ENCODE peak calls at places on chromosome 14, in seven cellular contexts. D, B, S, M, H, F and Q are unnamed samples.

GRCh38 chr14:92437729-92438280 is 75.8 kb upstream of the RIN3 start:
- DNase-seq in D (no peak), B (no peak), S (no peak), M (no peak), H (no peak), F (no peak), Q (no peak)

GRCh38 chr14:51368721-51369163 is 128.7 kb downstream of the TMX1 start:
- DNase-seq in D (peak; percentile 10), B (no peak), S (no peak), M (peak; percentile 92), H (no peak), F (no peak), Q (no peak)

GRCh38 chr14:57189070-57189469 is 79.6 kb downstream of the EXOC5 start:
- DNase-seq in D (no peak), B (no peak), S (no peak), M (peak; percentile 41), H (no peak), F (no peak), Q (no peak)

GRCh38 chr14:35339761-35340406 is 47.7 kb downstream of the PSMA6 start:
- DNase-seq in D (no peak), B (no peak), S (no peak), M (no peak), H (no peak), F (peak; percentile 92), Q (no peak)

GRCh38 chr14:104865069-104865630 is at the start of gene CEP170B:
- DNase-seq in D (no peak), B (no peak), S (peak; percentile 31), M (peak; percentile 23), H (no peak), F (no peak), Q (peak; percentile 84)

GRCh38 chr14:24095196-24096068 is 1.3 kb downstream of the PCK2 start:
- DNase-seq in D (peak; percentile 70), B (no peak), S (no peak), M (peak; percentile 33), H (peak; percentile 30), F (peak; percentile 79), Q (peak; percentile 90)

GRCh38 chr14:100291305-100292075 is 14.8 kb downstream of the SLC25A29 start:
- DNase-seq in D (no peak), B (no peak), S (no peak), M (no peak), H (no peak), F (no peak), Q (peak; percentile 42)

GRCh38 chr14:98169170-98169587 is 1102.8 kb downstream of the BCL11B start:
- DNase-seq in D (no peak), B (no peak), S (no peak), M (no peak), H (no peak), F (no peak), Q (no peak)

GRCh38 chr14:93010543-93011541 is 87.9 kb downstream of the CHGA start:
- DNase-seq in D (no peak), B (no peak), S (no peak), M (no peak), H (no peak), F (peak; percentile 39), Q (no peak)

GRCh38 chr14:81472096-81472800 is 61.4 kb downstream of the SEL1L start:
- DNase-seq in D (no peak), B (no peak), S (no peak), M (no peak), H (no peak), F (no peak), Q (no peak)

GRCh38 chr14:61475316-61475715 is 153.9 kb downstream of the PRKCH start:
- DNase-seq in D (no peak), B (no peak), S (no peak), M (peak; percentile 91), H (no peak), F (peak; percentile 75), Q (no peak)

GRCh38 chr14:54782803-54783659 is 119.6 kb downstream of the GCH1 start:
- DNase-seq in D (peak; percentile 37), B (no peak), S (no peak), M (no peak), H (no peak), F (no peak), Q (peak; percentile 85)

GRCh38 chr14:34407951-34408350 is 54.1 kb downstream of the SPTSSA start:
- DNase-seq in D (no peak), B (no peak), S (no peak), M (no peak), H (no peak), F (no peak), Q (no peak)

GRCh38 chr14:50067723-50068495 is 48.5 kb downstream of the VCPKMT start:
- DNase-seq in D (no peak), B (no peak), S (no peak), M (peak; percentile 78), H (no peak), F (no peak), Q (no peak)

GRCh38 chr14:105855246-105855892 is 329.0 kb downstream of the TMEM121 start:
- DNase-seq in D (no peak), B (no peak), S (no peak), M (no peak), H (peak; percentile 17), F (no peak), Q (peak; percentile 15)

GRCh38 chr14:58098507-58098906 is 53.5 kb downstream of the ARMH4 start:
- DNase-seq in D (no peak), B (no peak), S (no peak), M (no peak), H (no peak), F (no peak), Q (peak; percentile 64)

GRCh38 chr14:105050551-105050897 is 14.7 kb downstream of the GPR132 start:
- DNase-seq in D (no peak), B (no peak), S (no peak), M (peak; percentile 48), H (no peak), F (peak; percentile 26), Q (no peak)

GRCh38 chr14:51616724-51617409 is 34.8 kb upstream of the FRMD6 start:
- DNase-seq in D (no peak), B (no peak), S (no peak), M (peak; percentile 92), H (no peak), F (no peak), Q (no peak)

GRCh38 chr14:75257241-75257640 is 21.4 kb upstream of the FOS start:
- DNase-seq in D (no peak), B (no peak), S (no peak), M (peak; percentile 57), H (no peak), F (no peak), Q (no peak)

GRCh38 chr14:92959189-92959531 is 36.2 kb downstream of the CHGA start:
- DNase-seq in D (no peak), B (no peak), S (no peak), M (no peak), H (no peak), F (no peak), Q (no peak)

GRCh38 chr14:104732355-104732804 is 8.4 kb downstream of the ADSS1 start:
- DNase-seq in D (no peak), B (no peak), S (no peak), M (no peak), H (no peak), F (no peak), Q (no peak)

GRCh38 chr14:33720388-33720787 is 230.5 kb downstream of the EGLN3 start:
- DNase-seq in D (no peak), B (no peak), S (no peak), M (no peak), H (no peak), F (no peak), Q (no peak)

GRCh38 chr14:99780690-99781089 is 12.5 kb upstream of the EML1 start:
- DNase-seq in D (no peak), B (no peak), S (no peak), M (no peak), H (no peak), F (no peak), Q (peak; percentile 5)

GRCh38 chr14:39034481-39035296 is 68.3 kb downstream of the SEC23A start:
- DNase-seq in D (no peak), B (no peak), S (no peak), M (peak; percentile 46), H (no peak), F (peak; percentile 19), Q (no peak)

GRCh38 chr14:50061664-50062437 is 54.5 kb downstream of the VCPKMT start:
- DNase-seq in D (peak; percentile 74), B (no peak), S (peak; percentile 21), M (peak; percentile 33), H (no peak), F (peak; percentile 96), Q (peak; percentile 61)

GRCh38 chr14:50954811-50955372 is 10.6 kb upstream of the PYGL start:
- DNase-seq in D (no peak), B (no peak), S (no peak), M (peak; percentile 83), H (no peak), F (peak; percentile 47), Q (no peak)

GRCh38 chr14:72740966-72741835 is 152.7 kb downstream of the DPF3 start:
- DNase-seq in D (no peak), B (no peak), S (no peak), M (no peak), H (no peak), F (no peak), Q (no peak)

GRCh38 chr14:51849095-51849494 is 11.3 kb upstream of the GNG2 start:
- DNase-seq in D (no peak), B (no peak), S (no peak), M (no peak), H (no peak), F (no peak), Q (no peak)

GRCh38 chr14:63713058-63713457 is 14.8 kb downstream of the SGPP1 start:
- DNase-seq in D (no peak), B (no peak), S (no peak), M (peak; percentile 33), H (no peak), F (no peak), Q (no peak)

GRCh38 chr14:68137704-68138619 is 318.4 kb downstream of the RAD51B start:
- DNase-seq in D (peak; percentile 98), B (peak; percentile 19), S (no peak), M (peak; percentile 96), H (peak; percentile 65), F (peak; percentile 11), Q (peak; percentile 93)

GRCh38 chr14:104895786-104896642 is 28.7 kb upstream of the PLD4 start:
- DNase-seq in D (no peak), B (no peak), S (no peak), M (no peak), H (peak; percentile 20), F (no peak), Q (peak; percentile 48)

GRCh38 chr14:85532981-85533820 is 3.3 kb downstream of the FLRT2 start:
- DNase-seq in D (peak; percentile 88), B (peak; percentile 62), S (no peak), M (peak; percentile 91), H (peak; percentile 79), F (no peak), Q (peak; percentile 94)